ENCODE peak calls at places on chromosomes 3 and 15, in four cellular contexts. X, S, K and I are unnamed samples.

GRCh38 chr3:44976002-44976815 is at the start of the genes EXOSC7 and ZDHHC3:
- DNase-seq in S (no peak), X (peak; percentile 86), K (peak; percentile 96), I (peak; percentile 80)

GRCh38 chr3:169666501-169667379 is 3.2 kb upstream of the MECOM start:
- DNase-seq in X (no peak), S (no peak), K (no peak), I (no peak)

GRCh38 chr15:71683401-71684274 is 126.7 kb upstream of the NR2E3 start:
- DNase-seq in S (no peak), K (no peak), X (no peak), I (no peak)

GRCh38 chr3:78741066-78741645 is 1026.6 kb downstream of the ROBO1 start:
- DNase-seq in S (no peak), K (peak; percentile 7), X (no peak), I (no peak)

GRCh38 chr15:39589815-39590644 is 9.2 kb downstream of the THBS1 start:
- DNase-seq in S (no peak), X (no peak), K (no peak), I (no peak)

GRCh38 chr3:23193835-23194234 is 9.3 kb upstream of the UBE2E2 start:
- DNase-seq in S (no peak), X (no peak), K (no peak), I (peak; percentile 42)

GRCh38 chr3:196650740-196651311 is 11.3 kb downstream of the NRROS start:
- DNase-seq in K (peak; percentile 45), X (no peak), S (no peak), I (no peak)

GRCh38 chr3:149767720-149768119 is 15.4 kb upstream of the COMMD2 start:
- DNase-seq in X (no peak), S (no peak), K (no peak), I (no peak)

GRCh38 chr15:83858820-83859505 is 205.0 kb downstream of the ADAMTSL3 start:
- DNase-seq in K (no peak), X (no peak), S (no peak), I (no peak)

GRCh38 chr3:139655880-139656279 is 21.9 kb downstream of the NMNAT3 start:
- DNase-seq in X (no peak), K (no peak), S (no peak), I (no peak)

GRCh38 chr3:143091438-143091837 is 28.1 kb upstream of the CHST2 start:
- DNase-seq in K (no peak), X (no peak), S (no peak), I (no peak)

GRCh38 chr15:53448215-53449001 is 311.1 kb downstream of the WDR72 start:
- DNase-seq in K (no peak), S (no peak), X (no peak), I (no peak)

GRCh38 chr3:147758786-147759185 is 349.6 kb downstream of the ZIC1 start:
- DNase-seq in K (no peak), S (no peak), X (no peak), I (no peak)

GRCh38 chr3:132721479-132722164 is 587 bp downstream of the NPHP3 start:
- DNase-seq in X (no peak), S (no peak), K (no peak), I (peak; percentile 56)

GRCh38 chr15:65796610-65797012 is 4.5 kb upstream of the DENND4A start:
- DNase-seq in K (no peak), X (no peak), S (no peak), I (no peak)

GRCh38 chr15:58931985-58932384 is 1.5 kb downstream of the SLTM start:
- DNase-seq in S (peak; percentile 23), X (peak; percentile 21), K (no peak), I (no peak)

GRCh38 chr3:37668831-37669610 is 192.7 kb upstream of the CTDSPL start:
- DNase-seq in K (no peak), X (no peak), S (no peak), I (no peak)

GRCh38 chr3:11560746-11561145 is 83.0 kb downstream of the VGLL4 start:
- DNase-seq in S (no peak), K (no peak), X (no peak), I (no peak)

GRCh38 chr3:16399473-16399872 is 114.0 kb downstream of the RFTN1 start:
- DNase-seq in X (no peak), K (no peak), S (no peak), I (no peak)
- TF ChIP-seq SPI1 in X (no peak), K (no peak), S (no peak), I (no peak)

DNA sequence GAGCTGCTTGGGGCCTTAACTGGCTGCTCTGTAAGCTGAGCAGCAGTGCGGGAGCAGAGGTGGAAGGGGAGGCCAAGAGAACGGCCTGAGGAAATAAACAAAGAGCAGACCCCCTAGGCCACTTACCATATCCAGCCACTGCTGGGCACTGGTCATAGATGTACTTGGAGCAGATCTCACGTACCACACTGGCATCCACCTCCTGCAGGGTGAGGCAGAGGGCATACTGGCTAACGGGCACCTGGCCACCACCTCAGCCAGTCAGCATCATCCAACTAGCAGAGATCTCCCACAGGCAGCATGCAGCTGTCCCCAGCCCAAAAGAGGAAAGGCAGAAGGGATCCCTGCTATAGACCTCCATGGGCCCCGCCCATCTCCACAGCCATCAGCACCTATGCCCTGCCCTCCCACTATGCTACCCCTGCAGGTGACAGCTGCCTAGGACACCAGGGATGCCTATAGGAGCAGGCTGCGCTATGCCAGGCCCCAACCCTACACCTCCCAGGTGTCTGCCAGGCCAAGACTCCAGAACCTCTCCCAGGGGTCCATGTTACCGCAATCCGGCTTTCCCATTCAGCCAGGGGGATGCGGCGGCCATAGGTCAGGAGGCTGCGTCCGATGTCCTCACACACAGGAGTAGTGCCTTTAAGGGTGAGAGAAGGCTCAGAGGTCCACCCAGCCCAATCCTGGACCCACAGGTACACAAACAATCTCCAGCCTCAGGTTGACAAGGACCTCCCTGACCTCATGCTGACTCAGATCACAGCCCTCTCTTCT is 4.6 kb upstream of the COL7A1 start:
- DNase-seq in S (no peak), X (no peak), K (no peak), I (no peak)
- TF ChIP-seq SPI1 in S (no peak), X (no peak), K (no peak), I (no peak)

GRCh38 chr15:101386967-101387366 is 91.9 kb upstream of the SNRPA1 start:
- DNase-seq in S (no peak), X (no peak), K (no peak), I (no peak)
- TF ChIP-seq SPI1 in S (no peak), X (no peak), K (no peak), I (no peak)

GRCh38 chr15:51265037-51265555 is 73.3 kb downstream of the CYP19A1 start:
- DNase-seq in S (no peak), K (no peak), X (no peak), I (no peak)

GRCh38 chr15:51267047-51267713 is 71.2 kb downstream of the CYP19A1 start:
- DNase-seq in K (no peak), S (no peak), X (no peak), I (no peak)

GRCh38 chr15:51263726-51264125 is 74.7 kb downstream of the CYP19A1 start:
- DNase-seq in S (no peak), K (no peak), X (no peak), I (no peak)

GRCh38 chr15:51267714-51268105 is 70.7 kb downstream of the CYP19A1 start:
- DNase-seq in X (no peak), S (no peak), K (no peak), I (no peak)

DNA sequence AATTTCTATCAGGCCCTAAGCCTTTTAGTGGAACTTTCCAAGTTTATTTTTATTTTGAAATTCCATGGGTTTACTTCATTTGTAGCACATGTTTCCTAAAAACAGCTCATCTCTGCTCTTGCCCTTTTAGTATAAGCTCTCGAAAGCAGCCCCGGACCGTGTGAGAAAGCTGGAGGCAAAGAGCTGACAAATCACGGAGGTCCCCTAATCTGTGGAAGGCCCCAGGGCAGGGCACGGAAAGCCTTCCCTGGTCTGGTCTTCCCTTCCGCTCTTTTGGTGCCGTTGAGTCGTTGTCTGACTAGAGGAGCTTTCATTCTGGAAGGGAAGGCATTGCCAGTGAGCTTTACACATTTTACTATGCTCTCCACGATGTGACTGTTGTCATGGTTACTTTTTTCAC is 71.8 kb downstream of the CYP19A1 start:
- DNase-seq in X (no peak), S (no peak), K (no peak), I (no peak)
- TF ChIP-seq SPI1 in X (no peak), S (no peak), K (no peak), I (no peak)

GRCh38 chr3:109903100-109903499 is 565.8 kb upstream of the DPPA4 start:
- DNase-seq in S (no peak), K (no peak), X (no peak), I (no peak)

GRCh38 chr3:109902549-109902948 is 565.2 kb upstream of the DPPA4 start:
- DNase-seq in K (no peak), X (no peak), S (no peak), I (no peak)

GRCh38 chr3:109899930-109900329 is 562.6 kb upstream of the DPPA4 start:
- DNase-seq in K (no peak), S (no peak), X (no peak), I (no peak)

GRCh38 chr3:109897734-109898133 is 560.4 kb upstream of the DPPA4 start:
- DNase-seq in X (no peak), S (no peak), K (no peak), I (no peak)

GRCh38 chr3:109900774-109901173 is 563.4 kb upstream of the DPPA4 start:
- DNase-seq in S (no peak), K (no peak), X (no peak), I (no peak)
- TF ChIP-seq SPI1 in S (no peak), K (no peak), X (no peak), I (no peak)

DNA sequence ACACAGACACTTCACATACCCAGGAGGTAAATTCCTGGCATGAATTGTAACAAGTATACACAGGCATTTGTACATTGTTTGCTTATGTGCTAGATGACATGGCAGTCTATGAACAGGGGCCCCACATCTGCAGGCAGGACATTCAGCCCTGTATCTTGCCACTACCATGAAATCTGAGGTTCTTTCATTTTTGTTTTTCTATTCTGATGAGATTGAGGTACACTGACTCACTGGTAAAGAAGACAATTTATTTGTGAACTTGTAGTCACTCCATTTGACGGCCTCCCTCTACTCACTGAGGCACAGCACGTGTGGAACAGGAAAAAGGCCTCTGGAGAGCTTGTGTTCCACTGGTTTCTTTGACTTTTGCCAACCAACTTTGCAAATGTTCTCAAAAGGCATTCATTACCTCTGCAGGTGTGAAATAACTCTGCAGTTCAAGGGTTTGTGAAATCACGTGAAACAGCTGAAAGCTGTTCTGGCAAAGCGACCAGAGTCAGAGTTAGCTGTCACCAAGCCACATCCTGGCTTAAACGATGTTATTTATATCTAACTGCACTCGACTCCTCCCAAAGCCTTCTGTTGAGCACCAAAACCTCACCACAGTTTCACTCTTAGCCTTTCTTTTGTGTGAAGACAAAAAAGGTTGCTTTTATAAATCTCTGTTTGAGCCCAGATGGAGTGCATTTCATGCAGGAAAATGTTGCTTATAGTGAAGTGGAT is 401.4 kb upstream of the CFAP20DC start:
- DNase-seq in X (peak; percentile 23), K (no peak), S (peak; percentile 97), I (no peak)
- TF ChIP-seq SPI1 in X (no peak), K (no peak), S (no peak), I (no peak)

GRCh38 chr3:72144773-72145505 is 360.0 kb upstream of the PROK2 start:
- DNase-seq in S (no peak), K (peak; percentile 74), X (no peak), I (no peak)
- TF ChIP-seq SPI1 in S (peak; percentile 81), K (peak; percentile 100), X (peak; percentile 85), I (peak; percentile 98)

DNA sequence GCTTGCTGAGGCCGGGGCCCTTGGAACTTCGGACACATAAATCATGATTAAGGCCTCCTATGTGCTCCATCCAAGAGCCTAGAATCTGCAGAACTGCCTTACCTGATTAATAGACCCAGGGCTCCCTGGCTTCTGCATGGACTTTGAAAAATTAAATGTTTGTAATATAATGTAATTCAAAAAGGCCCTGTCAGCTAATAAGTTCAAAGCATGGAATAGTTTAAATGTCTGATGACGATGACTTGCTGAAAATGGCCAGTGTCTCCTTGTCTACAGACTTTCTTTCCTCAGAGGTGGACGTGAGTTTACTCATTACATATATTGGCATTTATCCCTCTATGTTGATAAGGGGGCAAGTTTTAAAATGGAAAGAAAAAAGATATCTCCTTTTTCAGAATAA is 175.7 kb downstream of the FEZF2 start:
- DNase-seq in X (no peak), S (no peak), K (no peak), I (no peak)
- TF ChIP-seq SPI1 in X (no peak), S (no peak), K (no peak), I (no peak)